ENCODE peak calls at places on chromosomes 1 and 21, in four cellular contexts. I is esophagus squamous epithelium; L is endothelial cell of umbilical vein; M is CD4-positive, CD25-positive, alpha-beta regulatory T cell. T is an unnamed sample.

GRCh38 chr1:180243517-180244221 is 13.6 kb downstream of the LHX4 start:
- DNase-seq in I (no peak), L (no peak), M (no peak), T (no peak)

GRCh38 chr1:119310301-119310700 is 58.3 kb upstream of the HAO2 start:
- DNase-seq in I (no peak), L (no peak), M (no peak), T (no peak)

GRCh38 chr21:35234725-35235124 is 185.6 kb upstream of the RUNX1 start:
- DNase-seq in I (no peak), L (no peak), M (no peak), T (no peak)

GRCh38 chr1:236673284-236673919 is 12.9 kb upstream of the ACTN2 start:
- DNase-seq in I (no peak), L (no peak), M (no peak), T (no peak)

GRCh38 chr1:153677718-153678518 is 570 bp upstream of the NPR1 start:
- DNase-seq in I (no peak), L (peak), M (peak), T (peak)

GRCh38 chr1:9476790-9477463 is 62.3 kb upstream of the SLC25A33 start:
- DNase-seq in I (no peak), L (no peak), M (no peak), T (no peak)

GRCh38 chr1:74737360-74737759 is 4.4 kb downstream of the TYW3 start:
- DNase-seq in I (no peak), L (no peak), M (no peak), T (no peak)

GRCh38 chr1:161089251-161089924 is at the start of gene NECTIN4:
- DNase-seq in I (no peak), L (no peak), M (no peak), T (no peak)

GRCh38 chr1:153916297-153916696 is 6.5 kb downstream of the GATAD2B start:
- DNase-seq in I (no peak), L (no peak), M (no peak), T (no peak)

GRCh38 chr21:41755258-41755933 is 11.5 kb downstream of the RIPK4 start:
- DNase-seq in I (no peak), L (no peak), M (no peak), T (no peak)

GRCh38 chr21:41753001-41753725 is 13.7 kb downstream of the RIPK4 start:
- DNase-seq in I (no peak), L (no peak), M (no peak), T (no peak)

GRCh38 chr21:41758550-41758949 is 8.3 kb downstream of the RIPK4 start:
- DNase-seq in I (no peak), L (no peak), M (no peak), T (no peak)

GRCh38 chr21:41754481-41754891 is 12.4 kb downstream of the RIPK4 start:
- DNase-seq in I (no peak), L (no peak), M (no peak), T (no peak)

GRCh38 chr21:41755934-41756773 is 10.7 kb downstream of the RIPK4 start:
- DNase-seq in I (no peak), L (no peak), M (no peak), T (no peak)
- H3K27ac ChIP-seq in I (no peak), L (no peak), M (no peak), T (no peak)

DNA sequence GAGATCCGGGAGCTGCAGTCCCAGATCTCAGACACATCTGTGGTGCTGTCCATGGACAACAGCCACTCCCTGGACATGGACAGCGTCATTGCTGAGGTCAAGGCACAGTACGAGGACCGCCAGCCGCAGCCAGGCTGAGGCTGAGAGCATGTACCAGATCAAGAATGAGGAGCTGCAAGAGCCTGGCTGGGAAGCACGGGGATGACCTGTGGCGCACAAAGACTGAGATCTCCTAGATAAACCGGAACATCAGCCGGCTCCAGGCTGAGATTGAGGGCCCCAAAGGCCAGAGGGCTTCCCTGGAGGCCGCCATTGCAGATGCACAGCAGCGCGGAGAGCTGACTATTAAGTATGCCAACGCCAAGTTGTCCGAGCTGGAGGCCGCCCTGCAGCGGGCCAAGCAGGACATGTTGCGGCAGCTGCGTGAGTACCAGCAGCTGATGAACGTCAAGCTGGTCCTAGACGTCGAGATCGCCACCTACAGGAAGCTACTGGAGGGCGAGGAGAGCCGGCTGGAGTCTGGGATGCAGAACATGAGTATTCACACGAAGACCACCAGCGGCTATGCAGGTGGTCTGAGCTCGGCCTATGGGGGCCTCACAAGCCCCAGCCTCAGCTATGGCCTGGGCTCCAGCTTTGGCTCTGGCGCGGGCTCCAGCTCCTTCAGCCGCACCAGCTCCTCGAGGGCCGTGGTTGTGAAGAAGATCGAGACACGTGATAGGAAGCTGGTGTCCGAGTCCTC is 25.5 kb downstream of the ETV3L start:
- DNase-seq in I (no peak), L (peak), M (no peak), T (peak)
- H3K4me3 ChIP-seq in I (no peak), L (no peak), M (no peak), T (no peak)

GRCh38 chr1:232669981-232670763 is 40.2 kb upstream of the SIPA1L2 start:
- DNase-seq in I (no peak), L (peak), M (no peak), T (no peak)

GRCh38 chr1:232664844-232665777 is 35.2 kb upstream of the SIPA1L2 start:
- DNase-seq in I (no peak), L (no peak), M (no peak), T (no peak)

GRCh38 chr1:232662910-232663309 is 33.0 kb upstream of the SIPA1L2 start:
- DNase-seq in I (no peak), L (no peak), M (no peak), T (no peak)

GRCh38 chr1:232667781-232668101 is 37.8 kb upstream of the SIPA1L2 start:
- DNase-seq in I (no peak), L (no peak), M (no peak), T (no peak)

DNA sequence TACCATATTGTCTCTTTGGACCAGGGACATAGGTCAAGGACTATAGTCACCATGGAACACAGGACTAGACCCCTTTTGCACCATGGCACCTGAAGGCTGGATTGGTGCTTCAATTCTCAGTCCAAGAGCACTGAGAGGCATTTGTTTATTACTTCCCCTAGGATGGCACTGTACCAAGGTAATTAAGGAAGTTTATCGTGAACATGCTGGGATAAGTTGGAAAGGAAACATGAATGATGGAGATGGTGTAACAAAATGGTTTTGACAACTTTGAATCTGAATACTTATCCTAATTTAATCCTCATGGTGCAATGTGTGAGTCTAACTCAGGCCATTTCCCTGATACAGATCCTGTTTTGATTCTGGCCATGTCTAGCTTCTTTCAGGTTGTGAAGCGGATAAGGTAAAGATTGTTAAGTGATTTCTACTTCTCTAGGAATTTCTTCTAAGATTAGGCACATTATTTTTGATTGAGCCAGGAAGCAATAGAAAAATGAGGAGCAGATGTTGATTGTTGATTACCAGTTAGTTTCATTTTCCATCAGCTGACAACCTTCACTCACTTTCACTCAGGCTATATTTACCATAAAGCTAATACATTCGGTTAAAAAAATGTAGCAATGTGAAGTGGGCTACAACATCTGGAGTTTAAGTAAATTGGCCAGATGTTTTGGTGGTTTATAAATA is 37.3 kb upstream of the SIPA1L2 start:
- DNase-seq in I (no peak), L (peak), M (no peak), T (no peak)
- H3K27ac ChIP-seq in I (no peak), L (no peak), M (no peak), T (no peak)

GRCh38 chr1:62318320-62318755 is 896 bp downstream of the KANK4 start:
- DNase-seq in I (no peak), L (no peak), M (no peak), T (no peak)
- H3K4me3 ChIP-seq in I (no peak), L (no peak), M (no peak), T (no peak)

DNA sequence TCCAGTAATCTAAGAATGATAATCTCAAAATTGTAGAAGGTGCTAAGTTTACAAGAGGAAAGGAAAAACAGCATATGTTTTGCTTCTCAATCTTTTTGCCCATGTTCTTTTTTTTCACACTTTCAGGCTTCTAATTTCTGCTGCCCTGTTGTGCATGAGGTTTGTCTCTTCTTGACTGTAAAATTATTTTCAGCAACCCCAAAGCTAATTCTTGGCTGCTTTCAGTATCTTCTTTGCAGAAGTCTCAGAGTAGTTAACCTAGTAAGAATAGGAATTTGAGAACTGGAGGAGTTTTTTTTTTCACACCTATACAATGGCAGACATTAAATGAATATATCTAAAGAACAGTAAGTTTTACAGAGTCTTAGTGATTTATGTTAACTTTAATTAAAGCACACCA is 26.4 kb downstream of the DENND2D start:
- DNase-seq in I (no peak), L (no peak), M (no peak), T (no peak)
- H3K27ac ChIP-seq in I (no peak), L (no peak), M (no peak), T (no peak)

GRCh38 chr21:33380483-33380998 is 22.7 kb upstream of the IFNGR2 start:
- DNase-seq in I (peak), L (peak), M (peak), T (peak)
- H3K4me3 ChIP-seq in I (no peak), L (no peak), M (peak), T (peak)

GRCh38 chr1:33256701-33257387 is 552 bp downstream of the ZNF362 start:
- DNase-seq in I (peak), L (peak), M (peak), T (no peak)
- H3K27ac ChIP-seq in I (peak), L (peak), M (peak), T (peak)

GRCh38 chr1:38818706-38819439 is 40.7 kb downstream of the RRAGC start:
- DNase-seq in I (no peak), L (no peak), M (no peak), T (no peak)
- H3K4me3 ChIP-seq in I (peak), L (no peak), M (no peak), T (peak)

GRCh38 chr1:207031016-207031415 is 1.5 kb downstream of the C1orf116 start:
- DNase-seq in I (no peak), L (no peak), M (no peak), T (no peak)
- H3K27ac ChIP-seq in I (peak), L (no peak), M (no peak), T (no peak)

GRCh38 chr1:46465981-46466476 is 23.6 kb upstream of the DMBX1 start:
- DNase-seq in I (no peak), L (no peak), M (no peak), T (no peak)
- H3K4me3 ChIP-seq in I (peak), L (no peak), M (no peak), T (no peak)

T was measured in naive thymus-derived CD4-positive, alpha-beta T cell.